ENCODE peak calls at places on chromosomes 6 and 20, in seven cellular contexts. Z is stimulated activated CD4-positive, alpha-beta T cell treated with anti-CD3 and anti-CD28 coated beads, Interleukin-4, amount 100 ng/mL, for 24 hours; H is EL; J is left ventricle myocardium inferior; T is astrocyte of the spinal cord; S is choroid plexus epithelial cell; G is glutamatergic neuron. E is an unnamed sample.
A peak's percentile ranks its signal among the peaks of the same experiment; 100 is the strongest.

GRCh38 chr20:44034965-44035635 is 120.4 kb downstream of the TOX2 start:
- DNase-seq in Z (no peak), H (no peak), J (no peak), T (no peak), S (no peak), G (no peak), E (peak; percentile 12)

GRCh38 chr20:39258253-39258652 is 296.1 kb downstream of the DHX35 start:
- DNase-seq in Z (no peak), H (no peak), J (no peak), T (no peak), S (no peak), G (no peak), E (no peak)

GRCh38 chr6:142756215-142756630 is 188.8 kb downstream of the HIVEP2 start:
- DNase-seq in Z (no peak), H (peak; percentile 94), J (no peak), T (peak; percentile 35), S (peak; percentile 65), G (no peak), E (no peak)

GRCh38 chr6:154721460-154721859 is 11.8 kb upstream of the SCAF8 start:
- DNase-seq in Z (no peak), H (peak; percentile 93), J (no peak), T (peak; percentile 88), S (peak; percentile 83), G (no peak), E (no peak)

GRCh38 chr6:56900784-56901183 is 54.1 kb upstream of the BEND6 start:
- DNase-seq in Z (no peak), H (no peak), J (no peak), T (no peak), S (no peak), G (no peak), E (no peak)

GRCh38 chr6:145953200-145953599 is 11.0 kb downstream of the SHPRH start:
- DNase-seq in Z (no peak), H (no peak), J (no peak), T (no peak), S (no peak), G (no peak), E (no peak)

GRCh38 chr6:169189227-169189626 is 64.4 kb downstream of the THBS2 start:
- DNase-seq in Z (no peak), H (no peak), J (no peak), T (no peak), S (no peak), G (no peak), E (no peak)

GRCh38 chr20:6081236-6081635 is 27.4 kb upstream of the LRRN4 start:
- DNase-seq in Z (no peak), H (peak; percentile 50), J (no peak), T (peak; percentile 22), S (peak; percentile 50), G (no peak), E (peak; percentile 42)

GRCh38 chr6:125984311-125984710 is 2.0 kb upstream of the TRMT11 start:
- DNase-seq in Z (no peak), H (peak; percentile 70), J (no peak), T (peak; percentile 62), S (peak; percentile 71), G (no peak), E (no peak)

GRCh38 chr6:113825776-113826175 is 31.4 kb upstream of the MARCKS start:
- DNase-seq in Z (no peak), H (peak; percentile 56), J (peak; percentile 90), T (peak; percentile 94), S (peak; percentile 68), G (peak; percentile 35), E (peak; percentile 82)

GRCh38 chr6:151087861-151088598 is 151.7 kb upstream of the AKAP12 start:
- DNase-seq in Z (no peak), H (peak; percentile 39), J (peak; percentile 75), T (peak; percentile 64), S (peak; percentile 98), G (no peak), E (peak; percentile 76)

GRCh38 chr6:152821525-152821924 is 70.9 kb downstream of the VIP start:
- DNase-seq in Z (no peak), H (peak; percentile 0), J (no peak), T (no peak), S (no peak), G (no peak), E (no peak)

GRCh38 chr6:44829811-44830210 is 442.3 kb downstream of the CDC5L start:
- DNase-seq in Z (no peak), H (no peak), J (no peak), T (no peak), S (no peak), G (no peak), E (no peak)

GRCh38 chr6:36718560-36718959 is 20.9 kb downstream of the RAB44 start:
- DNase-seq in Z (no peak), H (no peak), J (no peak), T (no peak), S (no peak), G (no peak), E (no peak)

GRCh38 chr6:42338573-42339218 is 113.0 kb downstream of the TRERF1 start:
- DNase-seq in Z (peak; percentile 46), H (peak; percentile 99), J (no peak), T (peak; percentile 98), S (peak; percentile 91), G (no peak), E (no peak)

GRCh38 chr6:7406743-7407142 is 17.1 kb downstream of the RIOK1 start:
- DNase-seq in Z (no peak), H (no peak), J (no peak), T (no peak), S (peak; percentile 24), G (no peak), E (no peak)

GRCh38 chr6:57217270-57217669 is 4.8 kb downstream of the RAB23 start:
- DNase-seq in Z (no peak), H (no peak), J (no peak), T (no peak), S (no peak), G (no peak), E (no peak)

GRCh38 chr20:19889011-19889953 is 127.9 kb upstream of the NAA20 start:
- DNase-seq in Z (no peak), H (peak; percentile 66), J (peak; percentile 56), T (peak; percentile 89), S (peak; percentile 93), G (peak; percentile 39), E (peak; percentile 76)

GRCh38 chr20:36526521-36527011 is 14.8 kb upstream of the MYL9 start:
- DNase-seq in Z (no peak), H (no peak), J (no peak), T (no peak), S (no peak), G (no peak), E (no peak)

GRCh38 chr6:160871320-160871719 is 120.2 kb upstream of the MAP3K4 start:
- DNase-seq in Z (no peak), H (no peak), J (no peak), T (no peak), S (no peak), G (no peak), E (no peak)

GRCh38 chr20:10581823-10582222 is 92.0 kb downstream of the JAG1 start:
- DNase-seq in Z (no peak), H (peak; percentile 87), J (no peak), T (no peak), S (peak; percentile 77), G (no peak), E (no peak)

GRCh38 chr6:133360194-133360593 is 119.0 kb downstream of the EYA4 start:
- DNase-seq in Z (no peak), H (no peak), J (no peak), T (no peak), S (no peak), G (no peak), E (no peak)

GRCh38 chr6:12504325-12504966 is 212.1 kb upstream of the PHACTR1 start:
- DNase-seq in Z (no peak), H (peak; percentile 22), J (no peak), T (no peak), S (peak; percentile 34), G (no peak), E (no peak)

GRCh38 chr6:129486333-129486732 is 223.6 kb downstream of the ARHGAP18 start:
- DNase-seq in Z (no peak), H (no peak), J (no peak), T (peak; percentile 53), S (peak; percentile 84), G (no peak), E (no peak)

GRCh38 chr20:60255866-60256265 is 297.6 kb downstream of the CDH26 start:
- DNase-seq in Z (no peak), H (peak; percentile 61), J (no peak), T (peak; percentile 13), S (no peak), G (no peak), E (no peak)

GRCh38 chr20:42074944-42075343 is 456.8 kb upstream of the CHD6 start:
- DNase-seq in Z (no peak), H (no peak), J (no peak), T (no peak), S (no peak), G (no peak), E (no peak)

GRCh38 chr6:121984956-121985355 is 414.5 kb upstream of the HSF2 start:
- DNase-seq in Z (no peak), H (no peak), J (no peak), T (no peak), S (no peak), G (no peak), E (no peak)

GRCh38 chr6:168164462-168165061 is 85.5 kb upstream of the FRMD1 start:
- DNase-seq in Z (no peak), H (no peak), J (no peak), T (no peak), S (no peak), G (no peak), E (no peak)

GRCh38 chr6:43120938-43121913 is 45.1 kb downstream of the PTK7 start:
- DNase-seq in Z (no peak), H (peak; percentile 99), J (peak; percentile 56), T (peak; percentile 96), S (peak; percentile 97), G (peak; percentile 36), E (peak; percentile 72)

GRCh38 chr6:43833223-43833995 is 63.4 kb downstream of the VEGFA start:
- DNase-seq in Z (no peak), H (peak; percentile 68), J (no peak), T (no peak), S (no peak), G (no peak), E (no peak)

GRCh38 chr6:11040134-11040533 is 4.0 kb downstream of the ELOVL2 start:
- DNase-seq in Z (no peak), H (no peak), J (no peak), T (no peak), S (no peak), G (no peak), E (no peak)

E was measured in heart left ventricle.